ENCODE peak calls at places on chromosomes 12 and 14, in nine cellular contexts. N is brain microvascular endothelial cell; Q is endothelial cell; V is CD8-positive, alpha-beta T cell; B is SK-N-SH; K is HFFc6; O is progenitor cell of endocrine pancreas; R is sigmoid colon; L is GM13977. E is an unnamed sample.

GRCh38 chr14:92144708-92145107 is 22.9 kb downstream of the CPSF2 start:
- DNase-seq in N (peak), Q (no peak), V (no peak), B (no peak), K (peak), O (no peak), R (no peak), L (no peak), E (no peak)

GRCh38 chr14:96146131-96146771 is 58.4 kb upstream of the BDKRB2 start:
- DNase-seq in N (peak), Q (no peak), V (no peak), B (no peak), K (peak), O (no peak), R (peak), L (no peak), E (no peak)

GRCh38 chr12:113271853-113272561 is 50.7 kb downstream of the TPCN1 start:
- DNase-seq in N (peak), Q (no peak), V (no peak), B (peak), K (peak), O (no peak), R (peak), L (no peak), E (no peak)

GRCh38 chr12:48118491-48118890 is 673 bp upstream of the PFKM start:
- DNase-seq in N (no peak), Q (no peak), V (no peak), B (no peak), K (no peak), O (no peak), R (no peak), L (no peak), E (no peak)

GRCh38 chr14:90137807-90138206 is 76.0 kb downstream of the KCNK13 start:
- DNase-seq in N (peak), Q (no peak), V (no peak), B (no peak), K (peak), O (no peak), R (no peak), L (no peak), E (no peak)

GRCh38 chr12:91854725-91855124 is 290.9 kb downstream of the BTG1 start:
- DNase-seq in N (peak), Q (no peak), V (no peak), B (no peak), K (peak), O (no peak), R (peak), L (no peak), E (no peak)

GRCh38 chr14:36402867-36403266 is 82.4 kb upstream of the MBIP start:
- DNase-seq in N (no peak), Q (no peak), V (no peak), B (no peak), K (no peak), O (no peak), R (no peak), L (no peak), E (no peak)

GRCh38 chr14:99188721-99189120 is 83.3 kb downstream of the BCL11B start:
- DNase-seq in N (no peak), Q (peak), V (no peak), B (peak), K (no peak), O (no peak), R (no peak), L (no peak), E (no peak)

GRCh38 chr12:15208871-15209656 is 12.2 kb downstream of the RERG start:
- DNase-seq in N (peak), Q (no peak), V (no peak), B (no peak), K (no peak), O (no peak), R (no peak), L (no peak), E (no peak)

GRCh38 chr12:32039341-32039740 is 67.3 kb upstream of the BICD1 start:
- DNase-seq in N (no peak), Q (no peak), V (no peak), B (peak), K (no peak), O (no peak), R (no peak), L (no peak), E (no peak)

GRCh38 chr12:104703372-104703771 is 246.6 kb downstream of the CHST11 start:
- DNase-seq in N (no peak), Q (no peak), V (no peak), B (no peak), K (no peak), O (no peak), R (no peak), L (no peak), E (no peak)

GRCh38 chr14:31880935-31881334 is 196.2 kb upstream of the ARHGAP5 start:
- DNase-seq in N (peak), Q (no peak), V (no peak), B (no peak), K (peak), O (no peak), R (no peak), L (no peak), E (no peak)

GRCh38 chr12:49233842-49234526 is 30.9 kb upstream of the TUBA1C start:
- DNase-seq in N (no peak), Q (no peak), V (no peak), B (no peak), K (no peak), O (no peak), R (peak), L (peak), E (peak)

GRCh38 chr14:104953097-104953496 is 25.1 kb downstream of the AHNAK2 start:
- DNase-seq in N (no peak), Q (no peak), V (no peak), B (no peak), K (no peak), O (no peak), R (no peak), L (no peak), E (no peak)

GRCh38 chr14:104956290-104956890 is 21.8 kb downstream of the AHNAK2 start:
- DNase-seq in N (no peak), Q (no peak), V (no peak), B (no peak), K (no peak), O (no peak), R (no peak), L (no peak), E (no peak)

GRCh38 chr14:104955396-104955770 is 22.8 kb downstream of the AHNAK2 start:
- DNase-seq in N (no peak), Q (no peak), V (no peak), B (no peak), K (no peak), O (no peak), R (no peak), L (no peak), E (no peak)

GRCh38 chr14:104953896-104954656 is 24.1 kb downstream of the AHNAK2 start:
- DNase-seq in N (no peak), Q (no peak), V (no peak), B (no peak), K (no peak), O (no peak), R (no peak), L (no peak), E (no peak)

DNA sequence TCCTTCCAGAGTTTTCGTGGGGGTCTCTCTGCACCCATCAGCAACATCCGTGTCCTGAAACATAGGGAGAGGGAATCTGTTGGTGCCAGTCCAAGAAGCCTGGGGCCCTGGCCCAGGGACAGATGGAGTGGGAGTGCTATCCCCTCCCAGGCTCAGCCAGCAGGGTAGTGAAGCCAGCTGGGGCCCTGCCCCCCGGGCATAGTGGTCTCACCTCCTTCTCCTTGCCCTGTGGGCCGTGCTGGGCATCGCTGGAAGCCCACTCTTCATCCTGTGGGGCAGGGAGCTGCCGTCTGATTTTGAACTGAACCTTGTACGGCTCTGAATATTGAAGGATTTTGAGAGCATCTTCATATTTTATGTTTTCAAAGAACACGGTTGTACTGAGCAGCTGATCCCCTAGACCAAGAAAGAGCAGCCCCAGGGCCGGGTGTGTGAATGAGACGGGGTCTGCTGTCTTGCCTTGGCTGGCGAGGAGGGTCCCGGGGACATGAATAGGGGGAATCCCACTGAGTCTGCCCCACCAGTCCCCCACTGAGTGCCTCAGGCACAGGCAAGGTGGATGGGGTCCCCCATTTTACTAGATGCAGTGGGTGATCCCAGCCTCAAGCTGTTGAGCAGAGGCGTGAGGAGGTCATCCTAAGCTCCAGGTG is 23.3 kb downstream of the AHNAK2 start:
- DNase-seq in N (no peak), Q (no peak), V (no peak), B (no peak), K (no peak), O (no peak), R (no peak), L (no peak), E (no peak)
- TF ChIP-seq CTCF in N (no peak), Q (no peak), V (no peak), B (no peak), K (no peak), O (no peak), R (no peak), L (no peak), E (no peak)

GRCh38 chr12:57638096-57638495 is 5.1 kb upstream of the B4GALNT1 start:
- DNase-seq in N (no peak), Q (no peak), V (no peak), B (no peak), K (no peak), O (no peak), R (no peak), L (no peak), E (no peak)

GRCh38 chr12:57641699-57642442 is 8.9 kb upstream of the B4GALNT1 start:
- DNase-seq in N (no peak), Q (no peak), V (no peak), B (no peak), K (no peak), O (no peak), R (no peak), L (no peak), E (no peak)

GRCh38 chr12:57632898-57633825 is at the start of gene B4GALNT1:
- DNase-seq in N (no peak), Q (peak), V (peak), B (peak), K (peak), O (peak), R (peak), L (peak), E (peak)

GRCh38 chr12:57640156-57641042 is 7.4 kb upstream of the B4GALNT1 start:
- DNase-seq in N (no peak), Q (no peak), V (no peak), B (no peak), K (no peak), O (no peak), R (no peak), L (no peak), E (no peak)

DNA sequence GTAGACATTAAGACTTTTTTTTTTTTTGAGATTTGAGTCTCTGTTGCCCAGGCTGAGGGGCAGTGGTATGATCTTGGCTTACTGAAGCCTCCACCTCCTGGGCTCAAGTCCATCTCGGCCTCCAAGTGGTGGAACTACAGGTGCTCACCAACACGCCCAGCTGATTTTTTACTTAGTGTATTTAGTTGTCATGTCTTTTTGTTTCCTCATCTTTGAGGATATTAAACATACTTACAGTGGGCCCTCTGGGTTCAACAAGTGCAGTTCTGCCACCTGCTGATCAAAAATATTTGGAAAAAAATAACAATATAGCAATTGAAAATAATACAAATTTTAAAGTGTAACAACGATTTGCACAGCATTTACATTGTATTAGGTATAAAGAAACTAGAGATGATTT is 4.4 kb upstream of the B4GALNT1 start:
- DNase-seq in N (no peak), Q (no peak), V (no peak), B (no peak), K (no peak), O (no peak), R (no peak), L (no peak), E (no peak)
- TF ChIP-seq CTCF in N (no peak), Q (no peak), V (no peak), B (no peak), K (peak), O (no peak), R (no peak), L (no peak), E (no peak)

GRCh38 chr12:10497602-10498001 is 8.1 kb upstream of the EIF2S3B start:
- DNase-seq in N (peak), Q (no peak), V (peak), B (no peak), K (no peak), O (no peak), R (no peak), L (no peak), E (peak)

GRCh38 chr12:10503460-10503859 is 2.2 kb upstream of the EIF2S3B start:
- DNase-seq in N (no peak), Q (no peak), V (no peak), B (no peak), K (no peak), O (no peak), R (no peak), L (no peak), E (no peak)

GRCh38 chr12:10498042-10498441 is 7.6 kb upstream of the EIF2S3B start:
- DNase-seq in N (no peak), Q (no peak), V (no peak), B (no peak), K (no peak), O (no peak), R (no peak), L (no peak), E (no peak)

GRCh38 chr12:10505620-10506019 is at the start of gene EIF2S3B:
- DNase-seq in N (no peak), Q (no peak), V (no peak), B (no peak), K (no peak), O (no peak), R (no peak), L (no peak), E (no peak)

GRCh38 chr12:10501031-10501430 is 4.7 kb upstream of the EIF2S3B start:
- DNase-seq in N (no peak), Q (no peak), V (no peak), B (no peak), K (no peak), O (no peak), R (no peak), L (no peak), E (no peak)
- TF ChIP-seq CTCF in N (peak), Q (no peak), V (no peak), B (peak), K (peak), O (no peak), R (no peak), L (peak), E (peak)

GRCh38 chr12:101823891-101824290 is 6.9 kb downstream of the GNPTAB start:
- DNase-seq in N (peak), Q (peak), V (peak), B (peak), K (no peak), O (no peak), R (peak), L (peak), E (peak)
- TF ChIP-seq CTCF in N (peak), Q (peak), V (peak), B (peak), K (peak), O (peak), R (no peak), L (no peak), E (peak)

GRCh38 chr14:102985665-102986064 is 63.2 kb downstream of the AMN start:
- DNase-seq in N (no peak), Q (no peak), V (no peak), B (no peak), K (no peak), O (no peak), R (no peak), L (peak), E (no peak)
- TF ChIP-seq CTCF in N (no peak), Q (no peak), V (no peak), B (no peak), K (no peak), O (no peak), R (no peak), L (peak), E (no peak)

E was measured in natural killer cell.